ENCODE peak calls at places on chromosomes 16 and 17, in four cellular contexts. One of them, this sample, is unnamed.

GRCh38 chr16:84293406-84293805 is 1.3 kb upstream of the WFDC1 start:
- DNase-seq in uterus: no peak
- DNase-seq in fibroblast of the aortic adventitia: no peak
- DNase-seq in tibial nerve: no peak
- DNase-seq in this sample: no peak

GRCh38 chr16:89636663-89637062 is 20.8 kb downstream of the CHMP1A start:
- DNase-seq in tibial nerve: no peak
- DNase-seq in fibroblast of the aortic adventitia: no peak
- DNase-seq in uterus: no peak
- DNase-seq in this sample: no peak

GRCh38 chr17:35477248-35477647 is 28.7 kb upstream of the SLFN13 start:
- DNase-seq in uterus: no peak
- DNase-seq in fibroblast of the aortic adventitia: no peak
- DNase-seq in tibial nerve: no peak
- DNase-seq in this sample: no peak

GRCh38 chr17:28711723-28712036 is at the start of gene PROCA1:
- DNase-seq in uterus: no peak
- DNase-seq in tibial nerve: no peak
- DNase-seq in fibroblast of the aortic adventitia: no peak
- DNase-seq in this sample: no peak

GRCh38 chr17:57006040-57006439 is 28.1 kb downstream of the SCPEP1 start:
- DNase-seq in uterus: no peak
- DNase-seq in fibroblast of the aortic adventitia: no peak
- DNase-seq in tibial nerve: no peak
- DNase-seq in this sample: no peak

GRCh38 chr17:13520899-13521572 is 80.7 kb downstream of the HS3ST3A1 start:
- DNase-seq in tibial nerve: no peak
- DNase-seq in fibroblast of the aortic adventitia: peak; percentile 81
- DNase-seq in uterus: no peak
- DNase-seq in this sample: peak; percentile 95

GRCh38 chr16:15644306-15644961 is 1.5 kb upstream of the MARF1 start:
- DNase-seq in tibial nerve: no peak
- DNase-seq in uterus: no peak
- DNase-seq in fibroblast of the aortic adventitia: no peak
- DNase-seq in this sample: peak; percentile 73

GRCh38 chr16:78505544-78506371 is 406.3 kb downstream of the WWOX start:
- DNase-seq in tibial nerve: peak; percentile 35
- DNase-seq in fibroblast of the aortic adventitia: peak; percentile 52
- DNase-seq in uterus: peak; percentile 95
- DNase-seq in this sample: peak; percentile 77

GRCh38 chr16:68506331-68507053 is 32.6 kb upstream of the ZFP90 start:
- DNase-seq in uterus: no peak
- DNase-seq in fibroblast of the aortic adventitia: no peak
- DNase-seq in tibial nerve: no peak
- DNase-seq in this sample: no peak

GRCh38 chr17:6786618-6787017 is 10.6 kb downstream of the FBXO39 start:
- DNase-seq in fibroblast of the aortic adventitia: peak; percentile 60
- DNase-seq in uterus: no peak
- DNase-seq in tibial nerve: no peak
- DNase-seq in this sample: peak; percentile 94

GRCh38 chr16:53745753-53746258 is 41.9 kb downstream of the FTO start:
- DNase-seq in uterus: no peak
- DNase-seq in tibial nerve: no peak
- DNase-seq in fibroblast of the aortic adventitia: peak; percentile 45
- DNase-seq in this sample: peak; percentile 51

GRCh38 chr16:54027126-54027922 is 259.3 kb downstream of the IRX3 start:
- DNase-seq in tibial nerve: no peak
- DNase-seq in uterus: no peak
- DNase-seq in fibroblast of the aortic adventitia: peak; percentile 87
- DNase-seq in this sample: peak; percentile 47

GRCh38 chr16:27803775-27804549 is 254.0 kb downstream of the KATNIP start:
- DNase-seq in tibial nerve: no peak
- DNase-seq in fibroblast of the aortic adventitia: no peak
- DNase-seq in uterus: no peak
- DNase-seq in this sample: no peak

GRCh38 chr16:4911831-4912422 is 25.0 kb downstream of the PPL start:
- DNase-seq in fibroblast of the aortic adventitia: peak; percentile 75
- DNase-seq in uterus: no peak
- DNase-seq in tibial nerve: no peak
- DNase-seq in this sample: no peak

GRCh38 chr17:1552911-1553310 is 9.7 kb downstream of the PITPNA start:
- DNase-seq in tibial nerve: no peak
- DNase-seq in fibroblast of the aortic adventitia: no peak
- DNase-seq in uterus: no peak
- DNase-seq in this sample: no peak

GRCh38 chr16:66175058-66175457 is 191.4 kb upstream of the CDH5 start:
- DNase-seq in tibial nerve: no peak
- DNase-seq in uterus: no peak
- DNase-seq in fibroblast of the aortic adventitia: no peak
- DNase-seq in this sample: no peak

GRCh38 chr17:32161506-32162365 is 19.4 kb downstream of the RHOT1 start:
- DNase-seq in fibroblast of the aortic adventitia: peak; percentile 81
- DNase-seq in tibial nerve: no peak
- DNase-seq in uterus: no peak
- DNase-seq in this sample: peak; percentile 95

GRCh38 chr16:82808036-82808435 is 181.3 kb downstream of the CDH13 start:
- DNase-seq in tibial nerve: no peak
- DNase-seq in fibroblast of the aortic adventitia: no peak
- DNase-seq in uterus: no peak
- DNase-seq in this sample: no peak

GRCh38 chr16:4663756-4664465 is 29.5 kb upstream of the NUDT16L1 start:
- DNase-seq in uterus: no peak
- DNase-seq in fibroblast of the aortic adventitia: no peak
- DNase-seq in tibial nerve: no peak
- DNase-seq in this sample: peak; percentile 25

GRCh38 chr17:65583921-65584603 is 22.6 kb upstream of the AXIN2 start:
- DNase-seq in tibial nerve: no peak
- DNase-seq in uterus: no peak
- DNase-seq in fibroblast of the aortic adventitia: no peak
- DNase-seq in this sample: no peak

GRCh38 chr17:62780273-62780672 is 27.8 kb downstream of the MARCHF10 start:
- DNase-seq in uterus: no peak
- DNase-seq in tibial nerve: no peak
- DNase-seq in fibroblast of the aortic adventitia: no peak
- DNase-seq in this sample: no peak

GRCh38 chr16:85879975-85880831 is 18.8 kb upstream of the IRF8 start:
- DNase-seq in fibroblast of the aortic adventitia: no peak
- DNase-seq in uterus: no peak
- DNase-seq in tibial nerve: no peak
- DNase-seq in this sample: no peak

GRCh38 chr16:87850009-87851006 is 19.0 kb downstream of the SLC7A5 start:
- DNase-seq in tibial nerve: no peak
- DNase-seq in uterus: peak; percentile 46
- DNase-seq in fibroblast of the aortic adventitia: peak; percentile 47
- DNase-seq in this sample: peak; percentile 41

GRCh38 chr16:16019488-16019887 is 70.1 kb downstream of the ABCC1 start:
- DNase-seq in tibial nerve: no peak
- DNase-seq in fibroblast of the aortic adventitia: peak; percentile 67
- DNase-seq in uterus: no peak
- DNase-seq in this sample: peak; percentile 63

GRCh38 chr17:59007995-59008394 is 98.7 kb downstream of the TRIM37 start:
- DNase-seq in uterus: no peak
- DNase-seq in fibroblast of the aortic adventitia: no peak
- DNase-seq in tibial nerve: no peak
- DNase-seq in this sample: no peak

GRCh38 chr17:57783338-57783742 is 38.2 kb upstream of the CCDC182 start:
- DNase-seq in tibial nerve: peak; percentile 19
- DNase-seq in fibroblast of the aortic adventitia: peak; percentile 4
- DNase-seq in uterus: peak; percentile 36
- DNase-seq in this sample: peak; percentile 20

GRCh38 chr16:52497067-52497816 is 49.7 kb downstream of the TOX3 start:
- DNase-seq in uterus: no peak
- DNase-seq in fibroblast of the aortic adventitia: no peak
- DNase-seq in tibial nerve: no peak
- DNase-seq in this sample: no peak

GRCh38 chr16:53753431-53753830 is 49.5 kb downstream of the FTO start:
- DNase-seq in tibial nerve: no peak
- DNase-seq in fibroblast of the aortic adventitia: no peak
- DNase-seq in uterus: no peak
- DNase-seq in this sample: no peak

GRCh38 chr17:35596530-35597233 is 9.6 kb downstream of the AP2B1 start:
- DNase-seq in uterus: no peak
- DNase-seq in tibial nerve: no peak
- DNase-seq in fibroblast of the aortic adventitia: no peak
- DNase-seq in this sample: no peak

DNA sequence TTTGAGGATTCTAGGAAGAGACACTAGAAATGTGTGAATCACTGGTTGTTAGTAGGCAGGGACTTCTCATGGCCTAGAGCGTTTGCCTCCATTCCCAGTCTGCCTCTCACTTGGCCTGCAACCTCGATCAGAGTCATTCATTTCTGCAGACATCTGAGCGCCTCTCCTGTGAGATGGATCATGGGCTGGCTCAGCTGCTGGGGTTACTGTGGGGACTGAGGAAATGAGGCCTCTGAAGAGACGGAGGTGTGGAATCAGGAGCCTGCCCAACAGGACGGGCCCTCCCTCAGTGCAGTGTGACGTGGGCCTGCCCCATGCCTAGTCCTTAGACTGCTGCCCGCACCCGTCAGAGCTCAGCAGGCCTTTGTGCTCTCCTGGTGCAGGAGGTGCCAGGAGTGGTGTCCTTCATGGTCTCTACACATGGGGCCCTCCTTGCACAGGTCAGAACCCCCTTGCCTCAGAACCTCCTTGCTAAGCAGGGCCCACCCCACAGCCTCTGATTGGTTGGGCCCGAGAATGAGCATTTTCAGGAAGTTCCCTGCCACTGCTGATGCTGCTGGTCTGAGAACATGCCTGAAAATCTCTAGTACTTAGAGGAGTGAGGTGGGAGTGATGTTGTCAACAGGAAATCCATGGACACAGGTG is 99.4 kb downstream of the NPIPB11 start:
- DNase-seq in fibroblast of the aortic adventitia: peak; percentile 19
- DNase-seq in uterus: no peak
- DNase-seq in tibial nerve: no peak
- DNase-seq in this sample: peak; percentile 62
- H3K4me3 ChIP-seq in fibroblast of the aortic adventitia: no peak overlapping the region
- H3K4me3 ChIP-seq in uterus: no peak overlapping the region
- H3K4me3 ChIP-seq in tibial nerve: no peak overlapping the region
- H3K4me3 ChIP-seq in this sample: no peak overlapping the region

DNA sequence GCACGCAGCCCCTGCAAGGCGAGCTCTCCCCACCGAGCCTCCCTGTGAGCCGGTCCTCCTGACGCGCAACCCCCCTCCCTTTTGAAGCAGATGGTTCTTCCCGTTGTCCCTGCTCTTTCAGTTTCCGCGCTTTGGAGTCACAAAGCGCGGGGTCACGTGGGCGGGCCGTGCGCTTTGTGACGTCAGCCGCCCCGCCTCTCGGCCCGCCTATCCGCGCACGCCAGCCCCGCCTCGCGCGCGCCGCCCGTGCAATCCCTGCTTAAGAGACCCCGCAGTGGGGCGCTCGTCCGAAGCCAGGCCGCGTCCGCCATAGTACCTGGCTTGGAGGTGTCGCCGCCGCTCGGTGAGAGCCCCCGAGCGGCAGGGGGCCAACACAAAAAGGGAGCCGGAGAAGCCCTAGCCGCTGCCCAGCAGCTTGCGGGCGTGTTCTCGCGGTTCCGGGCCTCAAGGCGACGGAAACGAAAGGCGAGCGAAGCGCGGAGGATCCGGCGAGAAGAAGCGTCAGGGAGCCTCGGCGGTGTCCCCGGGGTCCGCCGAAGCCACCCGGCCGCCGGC is at the start of gene RBBP6:
- DNase-seq in fibroblast of the aortic adventitia: peak; percentile 96
- DNase-seq in tibial nerve: peak; percentile 95
- DNase-seq in uterus: peak; percentile 94
- DNase-seq in this sample: peak; percentile 94
- TF ChIP-seq CTCF in fibroblast of the aortic adventitia: peak; percentile 19
- TF ChIP-seq CTCF in tibial nerve: peak; percentile 16
- TF ChIP-seq CTCF in uterus: peak; percentile 17
- TF ChIP-seq CTCF in this sample: no peak

GRCh38 chr16:14629919-14630619 is at the start of gene PARN:
- DNase-seq in tibial nerve: peak; percentile 93
- DNase-seq in fibroblast of the aortic adventitia: peak; percentile 96
- DNase-seq in uterus: peak; percentile 97
- DNase-seq in this sample: peak; percentile 95

GRCh38 chr16:14629612-14629918 is 495 bp downstream of the PARN start:
- DNase-seq in tibial nerve: no peak
- DNase-seq in uterus: no peak
- DNase-seq in fibroblast of the aortic adventitia: no peak
- DNase-seq in this sample: no peak

GRCh38 chr16:14632693-14633569 is at the start of gene BFAR:
- DNase-seq in uterus: peak; percentile 99
- DNase-seq in tibial nerve: peak; percentile 99
- DNase-seq in fibroblast of the aortic adventitia: peak; percentile 95
- DNase-seq in this sample: peak; percentile 95

GRCh38 chr16:14635394-14636145 is 2.8 kb downstream of the BFAR start:
- DNase-seq in tibial nerve: no peak
- DNase-seq in uterus: no peak
- DNase-seq in fibroblast of the aortic adventitia: no peak
- DNase-seq in this sample: no peak

GRCh38 chr16:14634389-14634725 is 1.6 kb downstream of the BFAR start:
- DNase-seq in fibroblast of the aortic adventitia: no peak
- DNase-seq in tibial nerve: no peak
- DNase-seq in uterus: no peak
- DNase-seq in this sample: no peak
- H3K4me3 ChIP-seq in fibroblast of the aortic adventitia: peak overlapping the region; percentile 90
- H3K4me3 ChIP-seq in tibial nerve: no peak overlapping the region
- H3K4me3 ChIP-seq in uterus: no peak overlapping the region
- H3K4me3 ChIP-seq in this sample: peak overlapping the region; percentile 93

GRCh38 chr17:42553866-42554249 is 1.1 kb downstream of the HSD17B1 start:
- DNase-seq in tibial nerve: no peak
- DNase-seq in fibroblast of the aortic adventitia: no peak
- DNase-seq in uterus: no peak
- DNase-seq in this sample: no peak
- TF ChIP-seq CTCF in tibial nerve: no peak
- TF ChIP-seq CTCF in fibroblast of the aortic adventitia: no peak
- TF ChIP-seq CTCF in uterus: no peak
- TF ChIP-seq CTCF in this sample: no peak

DNA sequence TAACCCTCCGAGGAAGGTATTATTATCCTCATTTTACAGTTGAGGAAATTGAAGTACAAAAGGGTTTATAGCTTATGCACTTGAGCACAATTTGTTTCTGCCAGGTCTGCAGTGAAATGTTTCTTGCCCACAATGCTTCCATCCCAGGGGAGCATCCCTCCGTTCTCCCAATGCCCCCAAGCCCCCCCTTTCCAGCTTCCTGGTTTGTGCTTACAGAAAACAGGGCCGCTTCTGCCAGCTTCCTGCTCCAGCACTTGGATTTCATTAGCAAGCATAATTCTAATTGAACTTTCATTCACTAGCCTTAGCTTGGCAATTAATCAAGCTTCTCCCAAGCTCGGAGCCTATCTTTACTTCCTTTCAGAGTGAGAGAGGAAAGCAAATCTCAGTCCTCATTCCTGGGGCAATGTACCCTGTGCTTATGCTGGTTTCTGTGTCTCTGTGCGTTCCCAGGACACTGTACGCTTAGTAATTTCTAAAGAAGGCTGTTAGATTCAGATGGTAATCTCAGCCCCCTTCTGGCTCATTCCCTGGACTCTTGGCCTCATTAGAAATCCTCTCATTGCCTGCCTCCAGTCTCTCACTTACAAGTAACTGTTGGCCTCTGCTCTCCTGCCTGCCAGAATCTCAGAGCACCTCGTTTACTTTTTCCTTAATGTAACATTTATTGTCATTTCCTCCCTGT is 141.6 kb downstream of the HS3ST2 start:
- DNase-seq in tibial nerve: no peak
- DNase-seq in fibroblast of the aortic adventitia: no peak
- DNase-seq in uterus: no peak
- DNase-seq in this sample: no peak
- H3K4me3 ChIP-seq in tibial nerve: no peak overlapping the region
- H3K4me3 ChIP-seq in fibroblast of the aortic adventitia: no peak overlapping the region
- H3K4me3 ChIP-seq in uterus: no peak overlapping the region
- H3K4me3 ChIP-seq in this sample: no peak overlapping the region

This sample was measured in fibroblast of mammary gland.